ENCODE peak calls at places on chromosomes 13 and 19, in nine cellular contexts. One of them, this sample, is unnamed.
A peak's percentile ranks its signal among the peaks of the same experiment; 100 is the strongest.

GRCh38 chr19:38190061-38190460 is 34.0 kb downstream of the DPF1 start:
- DNase-seq in nephron progenitor cell: no peak
- DNase-seq in OCI-LY7: no peak
- DNase-seq in IMR-90: no peak
- DNase-seq in lung microvascular endothelial cell: no peak
- DNase-seq in activated CD8-positive, alpha-beta T cell treated with anti-CD3 and anti-CD28 coated beads for 36 hours: peak; percentile 59
- DNase-seq in H1: no peak
- DNase-seq in astrocyte of the spinal cord: no peak
- DNase-seq in activated T-helper 1 cell treated with Interleukin-2 at 50 U/mL for 16 hours: no peak
- DNase-seq in this sample: no peak

GRCh38 chr13:37481005-37481857 is 117.3 kb downstream of the POSTN start:
- DNase-seq in activated T-helper 1 cell treated with Interleukin-2 at 50 U/mL for 16 hours: no peak
- DNase-seq in OCI-LY7: no peak
- DNase-seq in nephron progenitor cell: no peak
- DNase-seq in IMR-90: peak; percentile 66
- DNase-seq in astrocyte of the spinal cord: peak; percentile 78
- DNase-seq in activated CD8-positive, alpha-beta T cell treated with anti-CD3 and anti-CD28 coated beads for 36 hours: no peak
- DNase-seq in H1: no peak
- DNase-seq in lung microvascular endothelial cell: no peak
- DNase-seq in this sample: no peak

GRCh38 chr13:59487883-59488282 is 675.8 kb downstream of the DIAPH3 start:
- DNase-seq in OCI-LY7: no peak
- DNase-seq in lung microvascular endothelial cell: no peak
- DNase-seq in activated CD8-positive, alpha-beta T cell treated with anti-CD3 and anti-CD28 coated beads for 36 hours: no peak
- DNase-seq in H1: no peak
- DNase-seq in nephron progenitor cell: no peak
- DNase-seq in activated T-helper 1 cell treated with Interleukin-2 at 50 U/mL for 16 hours: no peak
- DNase-seq in astrocyte of the spinal cord: no peak
- DNase-seq in IMR-90: no peak
- DNase-seq in this sample: no peak

GRCh38 chr13:68056816-68057710 is 826.9 kb upstream of the PCDH9 start:
- DNase-seq in lung microvascular endothelial cell: peak; percentile 1
- DNase-seq in activated CD8-positive, alpha-beta T cell treated with anti-CD3 and anti-CD28 coated beads for 36 hours: no peak
- DNase-seq in H1: no peak
- DNase-seq in activated T-helper 1 cell treated with Interleukin-2 at 50 U/mL for 16 hours: no peak
- DNase-seq in IMR-90: peak; percentile 1
- DNase-seq in astrocyte of the spinal cord: peak; percentile 88
- DNase-seq in nephron progenitor cell: no peak
- DNase-seq in OCI-LY7: peak; percentile 28
- DNase-seq in this sample: peak; percentile 6

GRCh38 chr13:31514932-31515331 is 224.4 kb upstream of the RXFP2 start:
- DNase-seq in astrocyte of the spinal cord: no peak
- DNase-seq in activated T-helper 1 cell treated with Interleukin-2 at 50 U/mL for 16 hours: no peak
- DNase-seq in H1: no peak
- DNase-seq in activated CD8-positive, alpha-beta T cell treated with anti-CD3 and anti-CD28 coated beads for 36 hours: no peak
- DNase-seq in OCI-LY7: no peak
- DNase-seq in nephron progenitor cell: no peak
- DNase-seq in lung microvascular endothelial cell: no peak
- DNase-seq in IMR-90: no peak
- DNase-seq in this sample: no peak

GRCh38 chr19:4543444-4543843 is 3.6 kb upstream of the LRG1 start:
- DNase-seq in lung microvascular endothelial cell: no peak
- DNase-seq in activated T-helper 1 cell treated with Interleukin-2 at 50 U/mL for 16 hours: no peak
- DNase-seq in H1: no peak
- DNase-seq in astrocyte of the spinal cord: no peak
- DNase-seq in IMR-90: no peak
- DNase-seq in nephron progenitor cell: no peak
- DNase-seq in activated CD8-positive, alpha-beta T cell treated with anti-CD3 and anti-CD28 coated beads for 36 hours: no peak
- DNase-seq in OCI-LY7: no peak
- DNase-seq in this sample: no peak

GRCh38 chr19:14450168-14450874 is 17.2 kb downstream of the PKN1 start:
- DNase-seq in nephron progenitor cell: peak; percentile 77
- DNase-seq in activated CD8-positive, alpha-beta T cell treated with anti-CD3 and anti-CD28 coated beads for 36 hours: peak; percentile 90
- DNase-seq in lung microvascular endothelial cell: peak; percentile 72
- DNase-seq in H1: peak; percentile 94
- DNase-seq in activated T-helper 1 cell treated with Interleukin-2 at 50 U/mL for 16 hours: no peak
- DNase-seq in astrocyte of the spinal cord: no peak
- DNase-seq in IMR-90: no peak
- DNase-seq in OCI-LY7: peak; percentile 91
- DNase-seq in this sample: no peak

GRCh38 chr19:38401148-38401547 is 1.7 kb upstream of the FAM98C start:
- DNase-seq in activated CD8-positive, alpha-beta T cell treated with anti-CD3 and anti-CD28 coated beads for 36 hours: no peak
- DNase-seq in IMR-90: peak; percentile 50
- DNase-seq in activated T-helper 1 cell treated with Interleukin-2 at 50 U/mL for 16 hours: no peak
- DNase-seq in H1: no peak
- DNase-seq in astrocyte of the spinal cord: peak; percentile 49
- DNase-seq in nephron progenitor cell: no peak
- DNase-seq in OCI-LY7: no peak
- DNase-seq in lung microvascular endothelial cell: peak; percentile 72
- DNase-seq in this sample: peak; percentile 48

GRCh38 chr19:56084835-56085536 is 36.1 kb downstream of the ZNF787 start:
- DNase-seq in H1: no peak
- DNase-seq in activated T-helper 1 cell treated with Interleukin-2 at 50 U/mL for 16 hours: no peak
- DNase-seq in nephron progenitor cell: no peak
- DNase-seq in lung microvascular endothelial cell: no peak
- DNase-seq in activated CD8-positive, alpha-beta T cell treated with anti-CD3 and anti-CD28 coated beads for 36 hours: no peak
- DNase-seq in IMR-90: no peak
- DNase-seq in OCI-LY7: no peak
- DNase-seq in astrocyte of the spinal cord: no peak
- DNase-seq in this sample: no peak

This sample was measured in cardiac muscle cell.